ENCODE peak calls at places on chromosomes 5 and 9, in four cellular contexts. One of them, this sample, is unnamed. For H3K4me1, the result is how much of the 10 kb centered on the place peaks cover.

GRCh38 chr9:112111461-112111860 is 63.6 kb downstream of the SUSD1 start:
- DNase-seq in kidney: no peak
- DNase-seq in esophagus muscularis mucosa: peak
- DNase-seq in A673: no peak
- DNase-seq in this sample: no peak

GRCh38 chr9:86452194-86452828 is 98.1 kb upstream of the TUT7 start:
- DNase-seq in kidney: no peak
- DNase-seq in A673: no peak
- DNase-seq in esophagus muscularis mucosa: no peak
- DNase-seq in this sample: no peak

GRCh38 chr9:14096182-14096922 is 217.6 kb downstream of the NFIB start:
- DNase-seq in esophagus muscularis mucosa: no peak
- DNase-seq in kidney: no peak
- DNase-seq in A673: peak
- DNase-seq in this sample: no peak

GRCh38 chr5:56123531-56124243 is 109.4 kb downstream of the ANKRD55 start:
- DNase-seq in esophagus muscularis mucosa: no peak
- DNase-seq in kidney: peak
- DNase-seq in A673: peak
- DNase-seq in this sample: peak

GRCh38 chr5:859391-859790 is 8.6 kb upstream of the ZDHHC11 start:
- DNase-seq in esophagus muscularis mucosa: no peak
- DNase-seq in A673: no peak
- DNase-seq in kidney: peak
- DNase-seq in this sample: no peak

GRCh38 chr9:25094518-25094917 is 548.8 kb upstream of the IZUMO3 start:
- DNase-seq in esophagus muscularis mucosa: no peak
- DNase-seq in kidney: no peak
- DNase-seq in A673: no peak
- DNase-seq in this sample: no peak

GRCh38 chr5:84362061-84362720 is 22.5 kb downstream of the EDIL3 start:
- DNase-seq in kidney: no peak
- DNase-seq in A673: no peak
- DNase-seq in esophagus muscularis mucosa: no peak
- DNase-seq in this sample: no peak

GRCh38 chr5:91302335-91302734 is 80.8 kb downstream of the ARRDC3 start:
- DNase-seq in A673: no peak
- DNase-seq in kidney: no peak
- DNase-seq in esophagus muscularis mucosa: no peak
- DNase-seq in this sample: no peak

GRCh38 chr9:21624675-21625477 is 142.8 kb upstream of the IFNE start:
- DNase-seq in A673: no peak
- DNase-seq in esophagus muscularis mucosa: no peak
- DNase-seq in kidney: no peak
- DNase-seq in this sample: no peak

GRCh38 chr5:148972958-148973357 is 89.9 kb downstream of the SH3TC2 start:
- DNase-seq in kidney: no peak
- DNase-seq in A673: peak
- DNase-seq in esophagus muscularis mucosa: no peak
- DNase-seq in this sample: no peak

GRCh38 chr9:135229701-135230385 is 142.4 kb downstream of the OLFM1 start:
- DNase-seq in esophagus muscularis mucosa: no peak
- DNase-seq in A673: no peak
- DNase-seq in kidney: peak
- DNase-seq in this sample: peak

GRCh38 chr5:7396169-7397004 is 449 bp downstream of the ADCY2 start:
- DNase-seq in A673: peak
- DNase-seq in esophagus muscularis mucosa: peak
- DNase-seq in kidney: no peak
- DNase-seq in this sample: no peak

GRCh38 chr5:10227396-10227795 is 22.3 kb downstream of the ATPSCKMT start:
- DNase-seq in A673: no peak
- DNase-seq in kidney: no peak
- DNase-seq in esophagus muscularis mucosa: no peak
- DNase-seq in this sample: no peak

GRCh38 chr5:36739751-36740221 is 133.4 kb downstream of the SLC1A3 start:
- DNase-seq in A673: peak
- DNase-seq in esophagus muscularis mucosa: no peak
- DNase-seq in kidney: no peak
- DNase-seq in this sample: no peak

GRCh38 chr5:44275908-44276307 is 113.3 kb downstream of the FGF10 start:
- DNase-seq in A673: peak
- DNase-seq in kidney: no peak
- DNase-seq in esophagus muscularis mucosa: no peak
- DNase-seq in this sample: no peak

GRCh38 chr5:7805379-7805778 is 45.6 kb downstream of the CFAP90 start:
- DNase-seq in esophagus muscularis mucosa: no peak
- DNase-seq in A673: no peak
- DNase-seq in kidney: no peak
- DNase-seq in this sample: no peak

GRCh38 chr9:126020836-126021235 is 273.7 kb downstream of the PBX3 start:
- DNase-seq in esophagus muscularis mucosa: no peak
- DNase-seq in kidney: peak
- DNase-seq in A673: no peak
- DNase-seq in this sample: peak

GRCh38 chr5:160269017-160269416 is 39.7 kb downstream of the FABP6 start:
- DNase-seq in kidney: peak
- DNase-seq in esophagus muscularis mucosa: peak
- DNase-seq in A673: peak
- DNase-seq in this sample: peak

GRCh38 chr5:110977927-110978326 is 93.6 kb upstream of the TSLP start:
- DNase-seq in A673: no peak
- DNase-seq in kidney: no peak
- DNase-seq in esophagus muscularis mucosa: no peak
- DNase-seq in this sample: no peak

GRCh38 chr5:170572453-170572852 is 68.6 kb downstream of the KCNIP1 start:
- DNase-seq in A673: no peak
- DNase-seq in esophagus muscularis mucosa: no peak
- DNase-seq in kidney: no peak
- DNase-seq in this sample: no peak

GRCh38 chr5:14739538-14739937 is 75.0 kb downstream of the OTULIN start:
- DNase-seq in kidney: no peak
- DNase-seq in esophagus muscularis mucosa: no peak
- DNase-seq in A673: no peak
- DNase-seq in this sample: no peak

GRCh38 chr5:105868038-105868775 is 1802.5 kb downstream of the EFNA5 start:
- DNase-seq in kidney: peak
- DNase-seq in esophagus muscularis mucosa: no peak
- DNase-seq in A673: peak
- DNase-seq in this sample: no peak

GRCh38 chr9:117523531-117524153 is 108.8 kb upstream of the ASTN2 start:
- DNase-seq in esophagus muscularis mucosa: no peak
- DNase-seq in A673: no peak
- DNase-seq in kidney: no peak
- DNase-seq in this sample: no peak

GRCh38 chr9:75169623-75170022 is 81.3 kb downstream of the OSTF1 start:
- DNase-seq in kidney: no peak
- DNase-seq in esophagus muscularis mucosa: no peak
- DNase-seq in A673: no peak
- DNase-seq in this sample: no peak

GRCh38 chr5:109907751-109908150 is 218.0 kb downstream of the MAN2A1 start:
- DNase-seq in kidney: no peak
- DNase-seq in esophagus muscularis mucosa: no peak
- DNase-seq in A673: peak
- DNase-seq in this sample: no peak

GRCh38 chr5:2894347-2895135 is 143.1 kb upstream of the IRX2 start:
- DNase-seq in kidney: no peak
- DNase-seq in esophagus muscularis mucosa: peak
- DNase-seq in A673: no peak
- DNase-seq in this sample: no peak

GRCh38 chr5:59020611-59021285 is 437.9 kb downstream of the RAB3C start:
- DNase-seq in esophagus muscularis mucosa: no peak
- DNase-seq in kidney: no peak
- DNase-seq in A673: no peak
- DNase-seq in this sample: no peak

GRCh38 chr5:114305402-114306207 is 56.3 kb upstream of the KCNN2 start:
- DNase-seq in esophagus muscularis mucosa: no peak
- DNase-seq in kidney: no peak
- DNase-seq in A673: peak
- DNase-seq in this sample: no peak

GRCh38 chr5:37400501-37400900 is 21.4 kb downstream of the WDR70 start:
- DNase-seq in esophagus muscularis mucosa: no peak
- DNase-seq in kidney: no peak
- DNase-seq in A673: no peak
- DNase-seq in this sample: no peak

GRCh38 chr5:112379541-112380325 is 39.3 kb downstream of the EPB41L4A start:
- DNase-seq in kidney: no peak
- DNase-seq in A673: no peak
- DNase-seq in esophagus muscularis mucosa: no peak
- DNase-seq in this sample: no peak

GRCh38 chr5:10632110-10632903 is 68.4 kb downstream of the ANKRD33B start:
- DNase-seq in esophagus muscularis mucosa: no peak
- DNase-seq in A673: no peak
- DNase-seq in kidney: peak
- DNase-seq in this sample: peak

GRCh38 chr5:31469466-31469865 is 62.4 kb downstream of the DROSHA start:
- DNase-seq in esophagus muscularis mucosa: no peak
- DNase-seq in A673: peak
- DNase-seq in kidney: no peak
- DNase-seq in this sample: no peak

GRCh38 chr5:134572811-134573210 is 47.3 kb downstream of the JADE2 start:
- DNase-seq in esophagus muscularis mucosa: no peak
- DNase-seq in A673: no peak
- DNase-seq in kidney: peak
- DNase-seq in this sample: no peak
- H3K4me1 ChIP-seq in esophagus muscularis mucosa: half or more
- H3K4me1 ChIP-seq in A673: under half
- H3K4me1 ChIP-seq in kidney: under half
- H3K4me1 ChIP-seq in this sample: under half

DNA sequence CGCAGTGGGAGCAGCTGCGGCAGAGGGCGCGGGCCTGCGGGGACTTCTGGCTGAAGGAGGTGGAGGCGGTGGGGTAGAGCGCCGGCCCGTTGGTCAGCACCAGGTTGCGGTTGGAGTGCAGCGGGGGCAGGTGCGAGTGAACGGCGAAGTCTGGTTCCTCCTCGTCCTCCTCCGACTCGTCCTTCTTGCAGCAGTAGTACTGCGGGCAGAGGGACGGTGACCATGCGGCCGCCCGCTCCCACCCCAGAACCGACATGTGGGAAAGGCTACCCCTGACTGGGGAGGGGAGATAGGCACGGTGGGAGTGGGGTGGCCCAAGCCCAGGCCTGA is 30.0 kb downstream of the FAM163B start:
- DNase-seq in A673: no peak
- DNase-seq in esophagus muscularis mucosa: no peak
- DNase-seq in kidney: no peak
- DNase-seq in this sample: no peak
- H3K4me1 ChIP-seq in A673: under half
- H3K4me1 ChIP-seq in esophagus muscularis mucosa: under half
- H3K4me1 ChIP-seq in kidney: under half
- H3K4me1 ChIP-seq in this sample: under half

GRCh38 chr5:90096415-90097081 is 313.0 kb downstream of the CETN3 start:
- DNase-seq in A673: peak
- DNase-seq in esophagus muscularis mucosa: no peak
- DNase-seq in kidney: no peak
- DNase-seq in this sample: no peak

GRCh38 chr5:90093931-90094485 is 315.5 kb downstream of the CETN3 start:
- DNase-seq in esophagus muscularis mucosa: no peak
- DNase-seq in kidney: no peak
- DNase-seq in A673: peak
- DNase-seq in this sample: no peak

GRCh38 chr5:90097082-90097477 is 312.5 kb downstream of the CETN3 start:
- DNase-seq in kidney: no peak
- DNase-seq in esophagus muscularis mucosa: no peak
- DNase-seq in A673: no peak
- DNase-seq in this sample: no peak

GRCh38 chr5:90095292-90096060 is 314.1 kb downstream of the CETN3 start:
- DNase-seq in A673: no peak
- DNase-seq in esophagus muscularis mucosa: no peak
- DNase-seq in kidney: no peak
- DNase-seq in this sample: no peak

DNA sequence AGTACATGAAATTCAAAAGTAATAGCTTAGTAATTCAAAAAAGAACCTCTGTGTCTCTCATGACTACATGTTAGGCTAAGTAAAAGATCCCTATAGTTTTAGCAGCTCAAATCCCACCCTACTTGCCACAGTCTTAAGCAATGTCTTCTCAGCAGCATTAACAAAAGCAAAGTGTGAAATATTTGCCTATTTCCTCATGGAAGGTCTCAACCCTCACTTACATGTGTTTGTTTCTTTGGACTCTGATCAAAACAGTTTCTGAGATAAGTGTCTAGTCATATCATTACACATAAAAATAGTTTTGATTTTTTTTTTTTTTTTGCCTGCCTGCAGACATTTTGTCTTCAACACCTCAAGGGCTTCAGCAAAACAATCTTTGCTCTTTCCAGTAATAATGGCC is 310.5 kb downstream of the CETN3 start:
- DNase-seq in kidney: no peak
- DNase-seq in A673: no peak
- DNase-seq in esophagus muscularis mucosa: no peak
- DNase-seq in this sample: no peak
- H3K4me1 ChIP-seq in kidney: under half
- H3K4me1 ChIP-seq in A673: under half
- H3K4me1 ChIP-seq in esophagus muscularis mucosa: under half
- H3K4me1 ChIP-seq in this sample: under half

GRCh38 chr5:151053796-151054490 is 26.9 kb downstream of the TNIP1 start:
- DNase-seq in A673: no peak
- DNase-seq in kidney: no peak
- DNase-seq in esophagus muscularis mucosa: no peak
- DNase-seq in this sample: peak

GRCh38 chr5:151051931-151052608 is 28.8 kb downstream of the TNIP1 start:
- DNase-seq in kidney: peak
- DNase-seq in esophagus muscularis mucosa: no peak
- DNase-seq in A673: peak
- DNase-seq in this sample: peak

GRCh38 chr5:151051066-151051930 is 29.5 kb downstream of the TNIP1 start:
- DNase-seq in A673: peak
- DNase-seq in kidney: peak
- DNase-seq in esophagus muscularis mucosa: no peak
- DNase-seq in this sample: peak

GRCh38 chr5:151054713-151055112 is 26.1 kb downstream of the TNIP1 start:
- DNase-seq in kidney: no peak
- DNase-seq in esophagus muscularis mucosa: no peak
- DNase-seq in A673: no peak
- DNase-seq in this sample: peak

GRCh38 chr5:151052834-151053233 is 28.0 kb downstream of the TNIP1 start:
- DNase-seq in kidney: peak
- DNase-seq in A673: no peak
- DNase-seq in esophagus muscularis mucosa: no peak
- DNase-seq in this sample: peak
- H3K4me1 ChIP-seq in kidney: under half
- H3K4me1 ChIP-seq in A673: under half
- H3K4me1 ChIP-seq in esophagus muscularis mucosa: under half
- H3K4me1 ChIP-seq in this sample: half or more